ENCODE peak calls at places on chromosomes 3 and 15, in ten cellular contexts. C, F, B, E, X, N, P, H, W and M are unnamed samples.

GRCh38 chr3:187197255-187197654 is at the start of gene RTP1:
- DNase-seq in C (no peak), F (no peak), B (no peak), E (no peak), X (no peak), N (peak), P (no peak), H (no peak), W (no peak), M (no peak)

GRCh38 chr3:138376663-138377062 is 28.3 kb downstream of the MRAS start:
- DNase-seq in C (no peak), F (no peak), B (no peak), E (no peak), X (no peak), N (no peak), P (no peak), H (no peak), W (no peak), M (no peak)

GRCh38 chr3:133901083-133901482 is 5.4 kb upstream of the RAB6B start:
- DNase-seq in C (no peak), F (no peak), B (no peak), E (no peak), X (no peak), N (no peak), P (no peak), H (peak), W (no peak), M (no peak)

GRCh38 chr3:30710017-30710416 is 103.6 kb downstream of the TGFBR2 start:
- DNase-seq in C (no peak), F (no peak), B (no peak), E (no peak), X (no peak), N (no peak), P (no peak), H (no peak), W (no peak), M (no peak)

GRCh38 chr3:51971350-51971749 is 2.5 kb downstream of the ABHD14B start:
- DNase-seq in C (no peak), F (no peak), B (no peak), E (no peak), X (no peak), N (no peak), P (no peak), H (no peak), W (no peak), M (no peak)

GRCh38 chr15:75731248-75732100 is 18.8 kb upstream of the CSPG4 start:
- DNase-seq in C (no peak), F (peak), B (peak), E (no peak), X (no peak), N (no peak), P (no peak), H (no peak), W (peak), M (no peak)

GRCh38 chr3:111311709-111312235 is 230.2 kb upstream of the CD96 start:
- DNase-seq in C (peak), F (peak), B (no peak), E (no peak), X (no peak), N (no peak), P (no peak), H (no peak), W (no peak), M (no peak)

GRCh38 chr3:54999159-54999558 is 71.3 kb upstream of the LRTM1 start:
- DNase-seq in C (peak), F (peak), B (no peak), E (no peak), X (no peak), N (peak), P (peak), H (no peak), W (no peak), M (no peak)

GRCh38 chr3:45170071-45170470 is 23.9 kb upstream of the CDCP1 start:
- DNase-seq in C (no peak), F (no peak), B (no peak), E (no peak), X (no peak), N (no peak), P (no peak), H (no peak), W (peak), M (no peak)

GRCh38 chr3:130648293-130648692 is 98.3 kb downstream of the PIK3R4 start:
- DNase-seq in C (no peak), F (no peak), B (no peak), E (no peak), X (no peak), N (no peak), P (no peak), H (no peak), W (no peak), M (no peak)

GRCh38 chr3:169365993-169366915 is 297.3 kb downstream of the MECOM start:
- DNase-seq in C (no peak), F (no peak), B (no peak), E (peak), X (no peak), N (no peak), P (peak), H (no peak), W (no peak), M (no peak)

GRCh38 chr3:24201301-24201700 is 256.2 kb downstream of the NR1D2 start:
- DNase-seq in C (no peak), F (no peak), B (no peak), E (no peak), X (no peak), N (no peak), P (no peak), H (no peak), W (no peak), M (no peak)

GRCh38 chr3:37985637-37986320 is 4.8 kb upstream of the VILL start:
- DNase-seq in C (no peak), F (peak), B (no peak), E (peak), X (no peak), N (no peak), P (no peak), H (no peak), W (peak), M (no peak)
- TF ChIP-seq CTCF in C (peak), F (peak), B (no peak), E (no peak), X (no peak), N (peak), P (no peak), H (no peak), W (no peak), M (no peak)

GRCh38 chr3:194471863-194472262 is 14.9 kb downstream of the ATP13A3 start:
- DNase-seq in C (no peak), F (no peak), B (no peak), E (no peak), X (no peak), N (no peak), P (no peak), H (no peak), W (no peak), M (no peak)

GRCh38 chr3:194474675-194475074 is 12.1 kb downstream of the ATP13A3 start:
- DNase-seq in C (no peak), F (no peak), B (no peak), E (no peak), X (no peak), N (no peak), P (no peak), H (no peak), W (no peak), M (no peak)

GRCh38 chr3:194469977-194470376 is 16.8 kb downstream of the ATP13A3 start:
- DNase-seq in C (no peak), F (no peak), B (no peak), E (no peak), X (no peak), N (no peak), P (no peak), H (no peak), W (no peak), M (no peak)

GRCh38 chr3:194470615-194471014 is 16.2 kb downstream of the ATP13A3 start:
- DNase-seq in C (no peak), F (no peak), B (no peak), E (no peak), X (no peak), N (no peak), P (no peak), H (no peak), W (no peak), M (no peak)

DNA sequence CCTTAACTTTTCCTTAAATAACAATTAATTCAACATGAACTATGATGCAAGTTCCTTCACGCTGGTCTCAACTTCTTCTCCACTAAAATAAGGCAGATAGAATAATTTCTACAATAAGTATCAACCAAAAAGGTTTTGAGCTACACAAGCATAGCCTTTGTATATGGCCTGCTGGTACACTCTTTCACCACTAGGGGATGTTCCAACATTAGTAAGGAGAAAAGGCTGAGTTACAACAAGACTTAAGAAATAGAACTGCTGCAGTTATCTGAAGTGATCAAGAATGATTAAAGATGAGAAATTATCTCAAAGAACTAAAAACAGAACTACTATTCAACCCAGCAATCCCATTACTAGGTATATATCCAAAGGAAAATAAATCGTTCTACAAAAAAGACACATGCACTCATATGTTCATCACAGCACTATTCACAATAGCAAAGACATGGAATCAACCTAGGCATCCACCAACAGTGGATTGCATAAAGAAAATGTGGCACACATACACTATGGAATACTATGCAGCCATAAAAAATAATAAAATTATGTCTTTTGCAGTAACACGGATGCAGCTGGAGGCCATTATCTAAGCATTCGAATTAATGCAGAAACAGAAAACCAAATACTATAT is 14.4 kb downstream of the ATP13A3 start:
- DNase-seq in C (peak), F (peak), B (no peak), E (peak), X (no peak), N (peak), P (peak), H (no peak), W (peak), M (peak)
- TF ChIP-seq CTCF in C (peak), F (peak), B (peak), E (peak), X (peak), N (peak), P (peak), H (peak), W (peak), M (peak)

GRCh38 chr3:178445139-178445538 is 91.1 kb upstream of the KCNMB2 start:
- DNase-seq in C (no peak), F (no peak), B (no peak), E (no peak), X (no peak), N (no peak), P (no peak), H (no peak), W (no peak), M (no peak)

GRCh38 chr3:178439504-178439903 is 96.7 kb upstream of the KCNMB2 start:
- DNase-seq in C (peak), F (peak), B (no peak), E (no peak), X (no peak), N (peak), P (peak), H (no peak), W (no peak), M (no peak)

GRCh38 chr3:178446054-178446453 is 90.2 kb upstream of the KCNMB2 start:
- DNase-seq in C (no peak), F (no peak), B (no peak), E (no peak), X (no peak), N (no peak), P (no peak), H (no peak), W (no peak), M (no peak)

GRCh38 chr3:178444416-178444815 is 91.8 kb upstream of the KCNMB2 start:
- DNase-seq in C (no peak), F (no peak), B (no peak), E (no peak), X (no peak), N (no peak), P (no peak), H (no peak), W (no peak), M (peak)

GRCh38 chr3:178443634-178444033 is 92.6 kb upstream of the KCNMB2 start:
- DNase-seq in C (no peak), F (peak), B (no peak), E (no peak), X (no peak), N (no peak), P (no peak), H (no peak), W (no peak), M (no peak)
- TF ChIP-seq CTCF in C (no peak), F (no peak), B (no peak), E (no peak), X (no peak), N (no peak), P (peak), H (peak), W (no peak), M (no peak)

DNA sequence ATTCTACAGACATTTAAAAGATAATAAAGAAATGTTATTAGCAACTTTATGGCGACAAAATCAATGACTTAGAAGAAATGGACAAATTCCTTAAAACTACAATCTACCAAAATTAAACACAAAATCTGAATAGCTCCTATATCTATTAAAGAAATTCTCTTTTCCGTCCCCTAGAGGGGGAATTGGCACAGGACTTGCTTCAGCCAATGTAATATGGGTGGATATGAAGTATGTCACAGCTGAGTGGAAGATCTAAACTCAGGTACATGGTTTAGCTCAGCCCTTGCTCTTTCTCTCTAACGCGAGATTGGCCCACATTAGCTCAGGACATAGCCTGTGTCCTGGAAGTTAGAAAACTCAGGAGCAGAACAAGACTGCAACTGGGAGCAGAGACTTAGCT is 79.3 kb downstream of the DNAH12 start:
- DNase-seq in C (peak), F (peak), B (no peak), E (no peak), X (no peak), N (no peak), P (no peak), H (no peak), W (no peak), M (no peak)
- TF ChIP-seq CTCF in C (peak), F (peak), B (no peak), E (no peak), X (no peak), N (no peak), P (no peak), H (peak), W (no peak), M (no peak)